ENCODE peak calls at places on chromosomes 16 and 17, in eight cellular contexts. N, V, K, P, B, H, E and T are unnamed samples.

GRCh38 chr16:66919569-66920472 is 1.1 kb upstream of the CDH16 start:
- DNase-seq in E (no peak), H (no peak), B (no peak), K (no peak), P (no peak), V (no peak), N (no peak), T (no peak)

GRCh38 chr17:10166181-10166935 is 32.0 kb downstream of the GAS7 start:
- DNase-seq in B (no peak), N (no peak), H (no peak), V (no peak), E (no peak), K (no peak), P (no peak), T (no peak)

GRCh38 chr16:27428035-27428785 is 26.2 kb downstream of the IL21R start:
- DNase-seq in E (no peak), V (no peak), H (no peak), N (no peak), P (no peak), K (no peak), B (no peak), T (no peak)

GRCh38 chr17:48261297-48261880 is 153.8 kb downstream of the SNX11 start:
- DNase-seq in E (peak; percentile 74), V (no peak), K (peak; percentile 64), N (peak; percentile 82), P (peak; percentile 6), H (no peak), B (no peak), T (no peak)

GRCh38 chr17:10598620-10599019 is 49.2 kb upstream of the MYH2 start:
- DNase-seq in H (no peak), V (no peak), K (no peak), E (no peak), P (no peak), B (no peak), N (no peak), T (no peak)

GRCh38 chr16:11668590-11669379 is 530 bp downstream of the SNN start:
- DNase-seq in E (no peak), H (no peak), P (no peak), B (no peak), V (no peak), N (no peak), K (no peak), T (no peak)

GRCh38 chr17:29019475-29020181 is 13.8 kb upstream of the SEZ6 start:
- DNase-seq in N (no peak), E (no peak), B (no peak), K (no peak), H (no peak), P (peak; percentile 80), V (no peak), T (no peak)

GRCh38 chr16:2028620-2029220 is 2.0 kb downstream of the NHERF2 start:
- DNase-seq in B (no peak), P (peak; percentile 81), V (no peak), H (no peak), E (no peak), K (no peak), N (no peak), T (no peak)

GRCh38 chr17:74949455-74950115 is 13.9 kb downstream of the OTOP3 start:
- DNase-seq in K (no peak), H (no peak), B (no peak), E (no peak), N (no peak), V (no peak), P (no peak), T (no peak)

GRCh38 chr17:44198721-44199552 is 747 bp downstream of the ATXN7L3 start:
- DNase-seq in P (no peak), E (peak; percentile 85), V (no peak), H (peak; percentile 88), K (no peak), N (no peak), B (no peak), T (no peak)

GRCh38 chr17:9261059-9262029 is 240.0 kb downstream of the NTN1 start:
- DNase-seq in V (no peak), P (no peak), E (no peak), H (no peak), N (no peak), B (no peak), K (no peak), T (no peak)

GRCh38 chr16:76193851-76194620 is 83.2 kb upstream of the CNTNAP4 start:
- DNase-seq in B (no peak), V (no peak), P (no peak), H (no peak), E (no peak), K (peak; percentile 8), N (no peak), T (no peak)

GRCh38 chr17:79298801-79299200 is 224.2 kb downstream of the ENGASE start:
- DNase-seq in B (no peak), V (no peak), E (no peak), H (no peak), K (no peak), P (peak; percentile 10), N (no peak), T (no peak)

GRCh38 chr17:31379796-31380195 is 11.7 kb upstream of the RAB11FIP4 start:
- DNase-seq in H (no peak), V (no peak), E (no peak), B (no peak), K (no peak), N (no peak), P (no peak), T (no peak)

GRCh38 chr17:75931062-75931461 is 9.8 kb downstream of the FBF1 start:
- DNase-seq in E (no peak), B (no peak), K (no peak), H (no peak), V (no peak), P (no peak), N (no peak), T (no peak)

GRCh38 chr17:7238418-7239090 is 703 bp downstream of the PHF23 start:
- DNase-seq in H (peak; percentile 60), V (no peak), P (no peak), K (no peak), N (peak; percentile 28), B (no peak), E (peak; percentile 65), T (no peak)

GRCh38 chr16:14028207-14028606 is 42.9 kb upstream of the MRTFB start:
- DNase-seq in N (peak; percentile 28), H (no peak), B (no peak), V (no peak), E (no peak), K (no peak), P (no peak), T (no peak)

GRCh38 chr17:72931635-72932034 is 160.9 kb downstream of the SLC39A11 start:
- DNase-seq in B (no peak), V (no peak), H (no peak), K (no peak), N (no peak), E (no peak), P (no peak), T (no peak)

GRCh38 chr16:77250395-77250794 is 51.2 kb downstream of the SYCE1L start:
- DNase-seq in V (no peak), E (no peak), B (no peak), P (no peak), N (no peak), H (no peak), K (no peak), T (no peak)

GRCh38 chr16:720507-720989 is 398 bp upstream of the ANTKMT start:
- DNase-seq in K (peak; percentile 60), E (peak; percentile 72), V (no peak), B (no peak), P (no peak), H (no peak), N (peak; percentile 76), T (no peak)